ENCODE peak calls at places on chromosomes 12 and 14, in ten cellular contexts. One of them, this sample, is unnamed.

GRCh38 chr12:104565606-104566243 is 109.0 kb downstream of the CHST11 start:
- DNase-seq in effector memory CD8-positive, alpha-beta T cell: no peak
- DNase-seq in colonic mucosa: no peak
- DNase-seq in NCI-H1092 treated with DMSO at 0.1 percent for 48 hours: no peak
- DNase-seq in LNCaP clone FGC: no peak
- DNase-seq in activated naive CD4-positive, alpha-beta T cell: no peak
- DNase-seq in psoas muscle: no peak
- DNase-seq in activated CD4-positive, alpha-beta T cell treated with anti-CD3 and anti-CD28 coated beads, Interleukin-2, amount 50 U/mL, for 4 hours: no peak
- DNase-seq in GM18507: no peak
- DNase-seq in lower leg skin: no peak
- DNase-seq in this sample: no peak

GRCh38 chr12:82896979-82897378 is 210.3 kb downstream of the TMTC2 start:
- DNase-seq in effector memory CD8-positive, alpha-beta T cell: no peak
- DNase-seq in colonic mucosa: peak
- DNase-seq in NCI-H1092 treated with DMSO at 0.1 percent for 48 hours: no peak
- DNase-seq in LNCaP clone FGC: peak
- DNase-seq in activated naive CD4-positive, alpha-beta T cell: no peak
- DNase-seq in psoas muscle: no peak
- DNase-seq in activated CD4-positive, alpha-beta T cell treated with anti-CD3 and anti-CD28 coated beads, Interleukin-2, amount 50 U/mL, for 4 hours: no peak
- DNase-seq in GM18507: no peak
- DNase-seq in lower leg skin: peak
- DNase-seq in this sample: peak

GRCh38 chr14:44962573-44963528 is 861 bp downstream of the TOGARAM1 start:
- DNase-seq in effector memory CD8-positive, alpha-beta T cell: no peak
- DNase-seq in colonic mucosa: peak
- DNase-seq in NCI-H1092 treated with DMSO at 0.1 percent for 48 hours: peak
- DNase-seq in LNCaP clone FGC: no peak
- DNase-seq in activated naive CD4-positive, alpha-beta T cell: no peak
- DNase-seq in psoas muscle: peak
- DNase-seq in activated CD4-positive, alpha-beta T cell treated with anti-CD3 and anti-CD28 coated beads, Interleukin-2, amount 50 U/mL, for 4 hours: peak
- DNase-seq in GM18507: no peak
- DNase-seq in lower leg skin: peak
- DNase-seq in this sample: peak

GRCh38 chr12:58629376-58629775 is 290.9 kb downstream of the LRIG3 start:
- DNase-seq in effector memory CD8-positive, alpha-beta T cell: no peak
- DNase-seq in colonic mucosa: no peak
- DNase-seq in NCI-H1092 treated with DMSO at 0.1 percent for 48 hours: no peak
- DNase-seq in LNCaP clone FGC: no peak
- DNase-seq in activated naive CD4-positive, alpha-beta T cell: no peak
- DNase-seq in psoas muscle: no peak
- DNase-seq in activated CD4-positive, alpha-beta T cell treated with anti-CD3 and anti-CD28 coated beads, Interleukin-2, amount 50 U/mL, for 4 hours: no peak
- DNase-seq in GM18507: no peak
- DNase-seq in lower leg skin: no peak
- DNase-seq in this sample: no peak

GRCh38 chr12:85076688-85077430 is 40.7 kb downstream of the LRRIQ1 start:
- DNase-seq in effector memory CD8-positive, alpha-beta T cell: no peak
- DNase-seq in colonic mucosa: no peak
- DNase-seq in NCI-H1092 treated with DMSO at 0.1 percent for 48 hours: peak
- DNase-seq in LNCaP clone FGC: peak
- DNase-seq in activated naive CD4-positive, alpha-beta T cell: no peak
- DNase-seq in psoas muscle: no peak
- DNase-seq in activated CD4-positive, alpha-beta T cell treated with anti-CD3 and anti-CD28 coated beads, Interleukin-2, amount 50 U/mL, for 4 hours: no peak
- DNase-seq in GM18507: no peak
- DNase-seq in lower leg skin: no peak
- DNase-seq in this sample: peak

GRCh38 chr12:46751173-46751572 is 74.6 kb downstream of the SLC38A4 start:
- DNase-seq in effector memory CD8-positive, alpha-beta T cell: no peak
- DNase-seq in colonic mucosa: no peak
- DNase-seq in NCI-H1092 treated with DMSO at 0.1 percent for 48 hours: no peak
- DNase-seq in LNCaP clone FGC: no peak
- DNase-seq in activated naive CD4-positive, alpha-beta T cell: no peak
- DNase-seq in psoas muscle: no peak
- DNase-seq in activated CD4-positive, alpha-beta T cell treated with anti-CD3 and anti-CD28 coated beads, Interleukin-2, amount 50 U/mL, for 4 hours: no peak
- DNase-seq in GM18507: no peak
- DNase-seq in lower leg skin: no peak
- DNase-seq in this sample: no peak

GRCh38 chr12:52674416-52674775 is 5.8 kb downstream of the KRT1 start:
- DNase-seq in effector memory CD8-positive, alpha-beta T cell: no peak
- DNase-seq in colonic mucosa: no peak
- DNase-seq in NCI-H1092 treated with DMSO at 0.1 percent for 48 hours: no peak
- DNase-seq in LNCaP clone FGC: no peak
- DNase-seq in activated naive CD4-positive, alpha-beta T cell: no peak
- DNase-seq in psoas muscle: no peak
- DNase-seq in activated CD4-positive, alpha-beta T cell treated with anti-CD3 and anti-CD28 coated beads, Interleukin-2, amount 50 U/mL, for 4 hours: no peak
- DNase-seq in GM18507: no peak
- DNase-seq in lower leg skin: no peak
- DNase-seq in this sample: no peak

GRCh38 chr12:54956818-54957641 is 27.5 kb downstream of the TESPA1 start:
- DNase-seq in effector memory CD8-positive, alpha-beta T cell: no peak
- DNase-seq in colonic mucosa: no peak
- DNase-seq in NCI-H1092 treated with DMSO at 0.1 percent for 48 hours: no peak
- DNase-seq in LNCaP clone FGC: no peak
- DNase-seq in activated naive CD4-positive, alpha-beta T cell: no peak
- DNase-seq in psoas muscle: no peak
- DNase-seq in activated CD4-positive, alpha-beta T cell treated with anti-CD3 and anti-CD28 coated beads, Interleukin-2, amount 50 U/mL, for 4 hours: no peak
- DNase-seq in GM18507: no peak
- DNase-seq in lower leg skin: no peak
- DNase-seq in this sample: no peak

GRCh38 chr12:124870515-124870914 is 6.9 kb upstream of the SCARB1 start:
- DNase-seq in effector memory CD8-positive, alpha-beta T cell: no peak
- DNase-seq in colonic mucosa: no peak
- DNase-seq in NCI-H1092 treated with DMSO at 0.1 percent for 48 hours: no peak
- DNase-seq in LNCaP clone FGC: no peak
- DNase-seq in activated naive CD4-positive, alpha-beta T cell: no peak
- DNase-seq in psoas muscle: no peak
- DNase-seq in activated CD4-positive, alpha-beta T cell treated with anti-CD3 and anti-CD28 coated beads, Interleukin-2, amount 50 U/mL, for 4 hours: no peak
- DNase-seq in GM18507: no peak
- DNase-seq in lower leg skin: no peak
- DNase-seq in this sample: no peak

GRCh38 chr12:75909714-75910451 is 121.7 kb downstream of the PHLDA1 start:
- DNase-seq in effector memory CD8-positive, alpha-beta T cell: no peak
- DNase-seq in colonic mucosa: no peak
- DNase-seq in NCI-H1092 treated with DMSO at 0.1 percent for 48 hours: peak
- DNase-seq in LNCaP clone FGC: no peak
- DNase-seq in activated naive CD4-positive, alpha-beta T cell: no peak
- DNase-seq in psoas muscle: no peak
- DNase-seq in activated CD4-positive, alpha-beta T cell treated with anti-CD3 and anti-CD28 coated beads, Interleukin-2, amount 50 U/mL, for 4 hours: no peak
- DNase-seq in GM18507: no peak
- DNase-seq in lower leg skin: no peak
- DNase-seq in this sample: no peak

This sample was measured in AG08396.